ENCODE peak calls at places on chromosomes 4 and X, in five cellular contexts. G is H1, R is HepG2, D is K562, O is GM12878. F is an unnamed sample.

GRCh38 chr4:105145913-105146285 is 777 bp upstream of the TET2 start:
- DNase-seq in G (no peak), O (no peak), D (no peak), R (no peak), F (no peak)

GRCh38 chr4:102616661-102617060 is 115.5 kb downstream of the NFKB1 start:
- DNase-seq in O (no peak), D (no peak), G (no peak), R (no peak), F (no peak)

GRCh38 chr4:142719854-142720541 is 126.1 kb downstream of the INPP4B start:
- DNase-seq in D (peak), R (no peak), O (no peak), G (no peak), F (peak)

GRCh38 chr4:143095447-143095846 is 89.3 kb upstream of the USP38 start:
- DNase-seq in O (no peak), D (peak), G (no peak), R (no peak), F (no peak)

GRCh38 chr4:106287353-106287969 is 28.5 kb downstream of the TBCK start:
- DNase-seq in O (no peak), R (peak), G (no peak), D (peak), F (no peak)

GRCh38 chr4:110515676-110516075 is 39.7 kb downstream of the ENPEP start:
- DNase-seq in G (no peak), D (peak), O (no peak), R (no peak), F (no peak)

GRCh38 chr4:139175647-139176298 is 1.2 kb downstream of the ELF2 start:
- DNase-seq in R (no peak), O (no peak), D (no peak), G (no peak), F (peak)

GRCh38 chr4:16205298-16206164 is 20.7 kb downstream of the TAPT1 start:
- DNase-seq in D (peak), R (peak), O (no peak), G (no peak), F (no peak)

GRCh38 chr4:84480082-84480481 is 19.0 kb downstream of the NKX6-1 start:
- DNase-seq in G (no peak), O (no peak), R (no peak), D (no peak), F (no peak)

GRCh38 chr4:180860136-180860720 is 1383.0 kb upstream of the TENM3 start:
- DNase-seq in G (no peak), O (no peak), D (no peak), R (no peak), F (no peak)

GRCh38 chrX:39527045-39527444 is 570.7 kb downstream of the BCOR start:
- DNase-seq in R (no peak), G (no peak), D (peak), O (no peak), F (no peak)

GRCh38 chr4:15756361-15756861 is 21.7 kb upstream of the CD38 start:
- DNase-seq in O (peak), D (peak), G (no peak), R (peak), F (peak)

GRCh38 chrX:119763175-119763574 is 4.8 kb downstream of the SOWAHD start:
- DNase-seq in D (no peak), G (no peak), R (no peak), O (no peak), F (no peak)

GRCh38 chrX:153931151-153931550 is 3.7 kb downstream of the NAA10 start:
- DNase-seq in R (no peak), G (no peak), D (no peak), O (no peak), F (no peak)

GRCh38 chr4:177275999-177276398 is 33.7 kb upstream of the NEIL3 start:
- DNase-seq in R (no peak), O (no peak), D (no peak), G (no peak), F (no peak)

GRCh38 chr4:24805036-24805435 is 9.7 kb downstream of the SOD3 start:
- DNase-seq in G (no peak), D (no peak), R (no peak), O (no peak), F (no peak)

GRCh38 chrX:70979136-70979762 is 48.4 kb upstream of the SLC7A3 start:
- DNase-seq in R (peak), O (no peak), G (no peak), D (peak), F (no peak)

GRCh38 chr4:53704329-53704728 is 113.0 kb upstream of the LNX1 start:
- DNase-seq in R (no peak), D (no peak), O (no peak), G (no peak), F (no peak)

GRCh38 chr4:119049342-119049741 is 86.3 kb upstream of the MYOZ2 start:
- DNase-seq in D (no peak), R (no peak), G (no peak), O (no peak), F (no peak)

DNA sequence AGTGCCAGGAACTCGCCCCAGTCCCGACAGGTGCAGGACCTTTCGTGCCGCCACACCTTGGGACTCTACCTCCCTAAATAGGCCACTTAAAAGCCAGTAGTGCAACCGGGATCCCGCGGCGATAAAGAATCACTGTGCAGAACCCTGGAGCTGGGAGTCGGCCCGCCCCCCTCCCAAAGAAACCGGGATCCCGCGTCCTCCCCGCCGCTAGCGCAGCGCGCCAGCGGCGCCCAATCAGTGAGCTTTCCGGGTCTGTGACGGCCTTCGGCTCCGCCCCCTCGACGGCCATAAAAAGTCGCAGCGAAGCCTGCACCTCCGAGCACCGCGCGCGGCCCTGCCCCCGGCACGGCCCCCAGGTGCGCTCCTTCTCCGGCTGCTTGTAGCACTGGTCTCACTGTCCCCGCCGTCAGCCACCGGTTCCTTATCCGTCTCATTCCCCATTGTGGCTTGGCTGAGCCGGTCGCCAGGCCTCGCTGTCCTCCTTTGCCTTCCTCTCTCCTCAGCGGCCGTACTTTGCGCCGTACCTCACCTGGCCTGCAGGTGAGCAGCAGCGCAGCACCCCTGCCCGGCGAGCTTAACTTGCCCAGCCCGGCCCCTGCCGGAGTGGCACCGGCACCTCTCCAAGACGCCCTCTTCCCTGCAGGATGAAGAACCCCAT is at the start of gene LRAT:
- DNase-seq in G (peak), O (no peak), D (peak), R (no peak), F (peak)
- TF ChIP-seq EZH2 in G (no peak), O (no peak), D (no peak), R (no peak), F (no peak)

GRCh38 chrX:46707274-46707965 is 51.5 kb downstream of the SLC9A7 start:
- DNase-seq in G (no peak), O (no peak), R (no peak), D (no peak), F (no peak)
- TF ChIP-seq JUND in G (no peak), O (no peak), R (no peak), D (no peak), F (no peak)

GRCh38 chrX:30706216-30706775 is 53.1 kb downstream of the GK start:
- DNase-seq in R (no peak), O (no peak), D (no peak), G (no peak), F (no peak)

GRCh38 chrX:30714138-30714537 is 60.9 kb downstream of the GK start:
- DNase-seq in O (no peak), R (no peak), D (no peak), G (no peak), F (no peak)

GRCh38 chrX:30715976-30716375 is 62.8 kb downstream of the GK start:
- DNase-seq in R (no peak), D (no peak), O (no peak), G (no peak), F (no peak)

GRCh38 chrX:30713061-30713525 is 59.9 kb downstream of the GK start:
- DNase-seq in R (peak), D (peak), G (peak), O (peak), F (peak)

GRCh38 chrX:30712214-30712613 is 59.0 kb downstream of the GK start:
- DNase-seq in G (no peak), D (no peak), O (no peak), R (no peak), F (no peak)
- H3K4me2 ChIP-seq in G (no peak), D (no peak), O (no peak), R (no peak), F (no peak)

GRCh38 chr4:74932832-74933561 is at the start of gene PARM1:
- DNase-seq in R (peak), G (peak), D (peak), O (no peak), F (peak)
- TF ChIP-seq EZH2 in R (no peak), G (no peak), D (no peak), O (no peak), F (no peak)

DNA sequence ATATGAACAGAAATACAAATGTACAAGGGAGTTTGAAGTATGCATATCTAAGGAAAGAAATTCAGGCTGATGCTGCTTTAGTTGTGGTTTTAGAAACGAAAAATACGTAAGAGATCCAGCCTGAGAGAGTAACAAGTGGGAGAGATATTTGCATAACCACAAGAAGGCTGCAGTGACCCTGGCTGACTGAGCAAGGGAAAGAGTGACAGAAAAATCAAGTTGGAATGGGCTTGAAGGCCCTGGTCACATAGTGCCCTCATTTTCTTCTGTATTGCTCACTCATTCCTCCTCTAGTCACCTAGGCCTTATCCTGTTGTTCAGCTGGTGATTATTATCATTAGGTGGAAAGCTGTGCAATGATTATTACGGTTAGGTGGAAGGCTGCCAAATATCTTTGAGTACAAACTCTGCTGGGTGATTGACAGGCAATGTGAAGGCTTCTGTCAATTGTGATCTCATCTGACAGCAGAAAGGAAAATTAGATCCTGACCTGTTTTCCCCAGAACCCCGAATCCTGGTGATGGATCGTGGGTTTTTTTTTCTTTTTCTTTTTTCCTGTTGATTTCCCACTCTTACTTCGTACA is 2384.1 kb downstream of the PCDH7 start:
- DNase-seq in G (no peak), R (no peak), D (no peak), O (peak), F (no peak)
- TF ChIP-seq JUND in G (no peak), R (no peak), D (no peak), O (no peak), F (no peak)